ENCODE peak calls at places on chromosome 19, in six cellular contexts. One of them, this sample, is unnamed.

GRCh38 chr19:5953680-5954213 is 24.2 kb downstream of the RANBP3 start:
- DNase-seq in mucosa of descending colon: no peak
- DNase-seq in gastrocnemius medialis: no peak
- DNase-seq in KBM-7: peak; percentile 42
- DNase-seq in T-helper 2 cell: no peak
- DNase-seq in NCI-H1694 treated with DMSO at 0.1 percent for 48 hours: no peak
- DNase-seq in this sample: no peak

GRCh38 chr19:41879080-41879479 is 2.0 kb downstream of the CD79A start:
- DNase-seq in gastrocnemius medialis: no peak
- DNase-seq in NCI-H1694 treated with DMSO at 0.1 percent for 48 hours: no peak
- DNase-seq in mucosa of descending colon: no peak
- DNase-seq in T-helper 2 cell: no peak
- DNase-seq in KBM-7: no peak
- DNase-seq in this sample: no peak

GRCh38 chr19:51815038-51815437 is 20.1 kb downstream of the FPR3 start:
- DNase-seq in KBM-7: no peak
- DNase-seq in NCI-H1694 treated with DMSO at 0.1 percent for 48 hours: no peak
- DNase-seq in T-helper 2 cell: no peak
- DNase-seq in gastrocnemius medialis: no peak
- DNase-seq in mucosa of descending colon: no peak
- DNase-seq in this sample: no peak

GRCh38 chr19:46766569-46767317 is 20.5 kb upstream of the STRN4 start:
- DNase-seq in KBM-7: peak; percentile 72
- DNase-seq in NCI-H1694 treated with DMSO at 0.1 percent for 48 hours: peak; percentile 4
- DNase-seq in gastrocnemius medialis: no peak
- DNase-seq in mucosa of descending colon: peak; percentile 64
- DNase-seq in T-helper 2 cell: no peak
- DNase-seq in this sample: no peak

GRCh38 chr19:51702754-51703654 is 9.9 kb downstream of the SPACA6 start:
- DNase-seq in T-helper 2 cell: no peak
- DNase-seq in KBM-7: no peak
- DNase-seq in mucosa of descending colon: peak; percentile 49
- DNase-seq in NCI-H1694 treated with DMSO at 0.1 percent for 48 hours: no peak
- DNase-seq in gastrocnemius medialis: no peak
- DNase-seq in this sample: no peak

GRCh38 chr19:13804830-13805683 is 9.8 kb downstream of the ZSWIM4 start:
- DNase-seq in NCI-H1694 treated with DMSO at 0.1 percent for 48 hours: no peak
- DNase-seq in gastrocnemius medialis: no peak
- DNase-seq in T-helper 2 cell: no peak
- DNase-seq in mucosa of descending colon: peak; percentile 48
- DNase-seq in KBM-7: no peak
- DNase-seq in this sample: no peak

GRCh38 chr19:6212403-6213265 is 67.1 kb downstream of the MLLT1 start:
- DNase-seq in KBM-7: no peak
- DNase-seq in mucosa of descending colon: no peak
- DNase-seq in NCI-H1694 treated with DMSO at 0.1 percent for 48 hours: no peak
- DNase-seq in gastrocnemius medialis: peak; percentile 9
- DNase-seq in T-helper 2 cell: no peak
- DNase-seq in this sample: no peak

GRCh38 chr19:55419089-55419488 is 11.5 kb upstream of the UBE2S start:
- DNase-seq in gastrocnemius medialis: no peak
- DNase-seq in T-helper 2 cell: no peak
- DNase-seq in NCI-H1694 treated with DMSO at 0.1 percent for 48 hours: no peak
- DNase-seq in KBM-7: no peak
- DNase-seq in mucosa of descending colon: no peak
- DNase-seq in this sample: no peak

GRCh38 chr19:5987077-5987818 is 9.3 kb upstream of the RANBP3 start:
- DNase-seq in NCI-H1694 treated with DMSO at 0.1 percent for 48 hours: peak; percentile 76
- DNase-seq in gastrocnemius medialis: peak; percentile 64
- DNase-seq in KBM-7: peak; percentile 82
- DNase-seq in T-helper 2 cell: peak; percentile 51
- DNase-seq in mucosa of descending colon: peak; percentile 79
- DNase-seq in this sample: peak; percentile 81

GRCh38 chr19:46621191-46622117 is 3.4 kb downstream of the PTGIR start:
- DNase-seq in gastrocnemius medialis: no peak
- DNase-seq in T-helper 2 cell: no peak
- DNase-seq in mucosa of descending colon: no peak
- DNase-seq in NCI-H1694 treated with DMSO at 0.1 percent for 48 hours: no peak
- DNase-seq in KBM-7: no peak
- DNase-seq in this sample: no peak

GRCh38 chr19:38942471-38943181 is 11.9 kb downstream of the MRPS12 start:
- DNase-seq in mucosa of descending colon: no peak
- DNase-seq in gastrocnemius medialis: no peak
- DNase-seq in T-helper 2 cell: no peak
- DNase-seq in KBM-7: no peak
- DNase-seq in NCI-H1694 treated with DMSO at 0.1 percent for 48 hours: no peak
- DNase-seq in this sample: no peak

GRCh38 chr19:15986694-15987093 is 37.9 kb downstream of the OR10H4 start:
- DNase-seq in mucosa of descending colon: no peak
- DNase-seq in KBM-7: peak; percentile 92
- DNase-seq in gastrocnemius medialis: no peak
- DNase-seq in T-helper 2 cell: no peak
- DNase-seq in NCI-H1694 treated with DMSO at 0.1 percent for 48 hours: no peak
- DNase-seq in this sample: no peak

GRCh38 chr19:44903602-44904425 is 1.8 kb upstream of the APOE start:
- DNase-seq in mucosa of descending colon: peak; percentile 86
- DNase-seq in NCI-H1694 treated with DMSO at 0.1 percent for 48 hours: peak; percentile 33
- DNase-seq in KBM-7: peak; percentile 91
- DNase-seq in gastrocnemius medialis: peak; percentile 42
- DNase-seq in T-helper 2 cell: peak; percentile 38
- DNase-seq in this sample: peak; percentile 70

GRCh38 chr19:30313353-30313750 is 58.8 kb upstream of the ZNF536 start:
- DNase-seq in gastrocnemius medialis: no peak
- DNase-seq in T-helper 2 cell: no peak
- DNase-seq in KBM-7: no peak
- DNase-seq in mucosa of descending colon: no peak
- DNase-seq in NCI-H1694 treated with DMSO at 0.1 percent for 48 hours: no peak
- DNase-seq in this sample: no peak

GRCh38 chr19:1063909-1064660 is 2.9 kb upstream of the ARHGAP45 start:
- DNase-seq in NCI-H1694 treated with DMSO at 0.1 percent for 48 hours: no peak
- DNase-seq in KBM-7: no peak
- DNase-seq in gastrocnemius medialis: no peak
- DNase-seq in T-helper 2 cell: no peak
- DNase-seq in mucosa of descending colon: peak; percentile 27
- DNase-seq in this sample: no peak

GRCh38 chr19:10403137-10404021 is at the start of gene CDC37:
- DNase-seq in KBM-7: peak; percentile 97
- DNase-seq in mucosa of descending colon: peak; percentile 99
- DNase-seq in T-helper 2 cell: peak; percentile 96
- DNase-seq in NCI-H1694 treated with DMSO at 0.1 percent for 48 hours: peak; percentile 83
- DNase-seq in gastrocnemius medialis: peak; percentile 96
- DNase-seq in this sample: peak; percentile 94

GRCh38 chr19:37114001-37114400 is 35.8 kb downstream of the ZNF420 start:
- DNase-seq in gastrocnemius medialis: no peak
- DNase-seq in KBM-7: peak; percentile 12
- DNase-seq in T-helper 2 cell: no peak
- DNase-seq in mucosa of descending colon: no peak
- DNase-seq in NCI-H1694 treated with DMSO at 0.1 percent for 48 hours: no peak
- DNase-seq in this sample: no peak

GRCh38 chr19:56538761-56539263 is at the start of gene ZFP28:
- DNase-seq in gastrocnemius medialis: no peak
- DNase-seq in NCI-H1694 treated with DMSO at 0.1 percent for 48 hours: peak; percentile 69
- DNase-seq in mucosa of descending colon: peak; percentile 83
- DNase-seq in KBM-7: no peak
- DNase-seq in T-helper 2 cell: no peak
- DNase-seq in this sample: no peak

GRCh38 chr19:16133818-16134217 is 9.7 kb upstream of the HSH2D start:
- DNase-seq in NCI-H1694 treated with DMSO at 0.1 percent for 48 hours: no peak
- DNase-seq in KBM-7: no peak
- DNase-seq in gastrocnemius medialis: no peak
- DNase-seq in mucosa of descending colon: no peak
- DNase-seq in T-helper 2 cell: no peak
- DNase-seq in this sample: no peak

GRCh38 chr19:46813570-46814358 is 25.4 kb upstream of the SLC1A5 start:
- DNase-seq in KBM-7: no peak
- DNase-seq in T-helper 2 cell: no peak
- DNase-seq in mucosa of descending colon: peak; percentile 56
- DNase-seq in NCI-H1694 treated with DMSO at 0.1 percent for 48 hours: no peak
- DNase-seq in gastrocnemius medialis: peak; percentile 33
- DNase-seq in this sample: peak; percentile 75

GRCh38 chr19:5893907-5894703 is 9.5 kb downstream of the NDUFA11 start:
- DNase-seq in T-helper 2 cell: no peak
- DNase-seq in gastrocnemius medialis: no peak
- DNase-seq in NCI-H1694 treated with DMSO at 0.1 percent for 48 hours: no peak
- DNase-seq in KBM-7: no peak
- DNase-seq in mucosa of descending colon: no peak
- DNase-seq in this sample: no peak

GRCh38 chr19:17757125-17757524 is 5.8 kb downstream of the FCHO1 start:
- DNase-seq in gastrocnemius medialis: no peak
- DNase-seq in KBM-7: no peak
- DNase-seq in T-helper 2 cell: no peak
- DNase-seq in mucosa of descending colon: peak; percentile 59
- DNase-seq in NCI-H1694 treated with DMSO at 0.1 percent for 48 hours: peak; percentile 88
- DNase-seq in this sample: peak; percentile 55

GRCh38 chr19:13156968-13157882 is 7.0 kb downstream of the IER2 start:
- DNase-seq in KBM-7: no peak
- DNase-seq in mucosa of descending colon: no peak
- DNase-seq in gastrocnemius medialis: no peak
- DNase-seq in NCI-H1694 treated with DMSO at 0.1 percent for 48 hours: no peak
- DNase-seq in T-helper 2 cell: no peak
- DNase-seq in this sample: no peak